ENCODE peak calls at places on chromosomes 6 and 20, in six cellular contexts. C is activated CD4-positive, alpha-beta T cell treated with anti-CD3 and anti-CD28 coated beads for 24 hours; Y is NCI-H69; G is trophoblast cell; K is hippocampal formation; M is HepG2. R is an unnamed sample.

GRCh38 chr6:106870824-106871300 is 103.7 kb downstream of the CD24 start:
- DNase-seq in C (no peak), G (no peak), Y (no peak), M (no peak), K (no peak), R (no peak)

GRCh38 chr20:24735263-24735662 is 213.8 kb upstream of the CST7 start:
- DNase-seq in K (no peak), M (no peak), Y (no peak), C (no peak), G (no peak), R (no peak)

GRCh38 chr20:50460608-50461268 is 49.4 kb upstream of the PTPN1 start:
- DNase-seq in G (peak; percentile 95), K (peak; percentile 56), C (peak; percentile 84), M (peak; percentile 91), Y (peak; percentile 52), R (peak; percentile 62)

GRCh38 chr6:7821426-7821825 is 89.2 kb downstream of the TXNDC5 start:
- DNase-seq in Y (no peak), G (no peak), K (no peak), M (no peak), C (no peak), R (no peak)

GRCh38 chr6:1760876-1761275 is 151.2 kb downstream of the FOXC1 start:
- DNase-seq in K (no peak), M (no peak), G (no peak), C (no peak), Y (peak; percentile 10), R (no peak)

GRCh38 chr20:703010-703409 is 27.4 kb upstream of the SCRT2 start:
- DNase-seq in C (no peak), M (no peak), K (no peak), Y (no peak), G (no peak), R (no peak)

GRCh38 chr20:51042064-51042463 is 19.2 kb upstream of the KCNG1 start:
- DNase-seq in C (no peak), Y (no peak), G (peak; percentile 79), K (no peak), M (no peak), R (no peak)

GRCh38 chr20:33713865-33714367 is 6.2 kb downstream of the PXMP4 start:
- DNase-seq in Y (no peak), G (no peak), K (no peak), M (no peak), C (no peak), R (no peak)

GRCh38 chr6:156938143-156938542 is 161.0 kb downstream of the ARID1B start:
- DNase-seq in Y (no peak), C (no peak), G (no peak), M (no peak), K (no peak), R (no peak)

GRCh38 chr6:36677753-36678487 is 594 bp upstream of the CDKN1A start:
- DNase-seq in G (no peak), Y (peak; percentile 86), C (no peak), K (no peak), M (peak; percentile 97), R (no peak)

GRCh38 chr6:36697481-36697903 is at the start of gene RAB44:
- DNase-seq in C (no peak), M (no peak), K (no peak), Y (no peak), G (no peak), R (peak; percentile 88)

GRCh38 chr20:49624317-49624716 is 56.4 kb upstream of the PTGIS start:
- DNase-seq in G (no peak), Y (peak; percentile 47), M (no peak), K (no peak), C (no peak), R (no peak)

GRCh38 chr6:121055572-121056163 is 278.6 kb downstream of the TBC1D32 start:
- DNase-seq in Y (peak; percentile 59), K (no peak), C (no peak), M (peak; percentile 54), G (peak; percentile 87), R (peak; percentile 44)